ENCODE peak calls at places on chromosomes 5 and 9, in nine cellular contexts. L is cardiac muscle cell, C is psoas muscle, Q is BJ, H is stomach, S is IMR-90, Y is WERI-Rb-1, X is astrocyte of the spinal cord, E is retinal pigment epithelial cell. J is an unnamed sample.

GRCh38 chr5:41527201-41527779 is 16.9 kb upstream of the PLCXD3 start:
- DNase-seq in E (peak; percentile 92), Q (peak; percentile 93), C (no peak), X (peak; percentile 95), L (peak; percentile 71), S (peak; percentile 98), H (no peak), Y (no peak), J (peak; percentile 29)

GRCh38 chr5:24633705-24634325 is 11.0 kb downstream of the CDH10 start:
- DNase-seq in C (no peak), Y (no peak), X (peak; percentile 47), H (no peak), L (peak; percentile 63), Q (no peak), E (no peak), S (peak; percentile 11), J (peak; percentile 6)

GRCh38 chr5:127930311-127930710 is 153.3 kb upstream of the SLC12A2 start:
- DNase-seq in H (peak; percentile 48), S (peak; percentile 56), X (peak; percentile 18), Q (no peak), E (no peak), Y (no peak), L (no peak), C (no peak), J (no peak)

GRCh38 chr9:112921549-112921948 is 30.9 kb upstream of the SLC46A2 start:
- DNase-seq in C (no peak), Q (no peak), Y (peak; percentile 48), S (peak; percentile 63), L (peak; percentile 55), X (peak; percentile 48), H (no peak), E (no peak), J (peak; percentile 3)

GRCh38 chr5:691817-692529 is 1.2 kb downstream of the TPPP start:
- DNase-seq in X (no peak), S (no peak), E (no peak), C (no peak), Y (no peak), H (no peak), L (no peak), Q (no peak), J (no peak)

GRCh38 chr5:180026725-180027448 is 44.7 kb downstream of the RNF130 start:
- DNase-seq in C (no peak), E (no peak), S (no peak), Q (no peak), L (no peak), Y (no peak), X (no peak), H (no peak), J (no peak)

GRCh38 chr9:112003538-112003937 is 106.9 kb downstream of the UGCG start:
- DNase-seq in Y (no peak), Q (no peak), E (no peak), L (no peak), C (no peak), S (no peak), X (no peak), H (no peak), J (no peak)

GRCh38 chr9:136591191-136591752 is 45.4 kb upstream of the NOTCH1 start:
- DNase-seq in Q (no peak), C (no peak), X (no peak), H (no peak), E (no peak), Y (no peak), L (no peak), S (no peak), J (no peak)

GRCh38 chr5:135493406-135494180 is 41.4 kb upstream of the TIFAB start:
- DNase-seq in X (peak; percentile 87), H (no peak), E (peak; percentile 59), L (no peak), S (peak; percentile 92), Q (peak; percentile 75), Y (no peak), C (no peak), J (peak; percentile 33)

GRCh38 chr9:34503406-34503805 is 19.4 kb downstream of the ENHO start:
- DNase-seq in H (no peak), Q (no peak), X (no peak), C (no peak), L (no peak), E (no peak), S (no peak), Y (no peak), J (no peak)

GRCh38 chr5:171606414-171607024 is 179.1 kb upstream of the SMIM23 start:
- DNase-seq in H (no peak), S (peak; percentile 10), Y (no peak), X (no peak), Q (no peak), E (no peak), C (no peak), L (no peak), J (no peak)

GRCh38 chr5:172505840-172506638 is 51.7 kb upstream of the SH3PXD2B start:
- DNase-seq in S (no peak), L (no peak), Q (no peak), E (no peak), X (no peak), C (no peak), Y (peak; percentile 7), H (no peak), J (no peak)

GRCh38 chr9:77907581-77907980 is 124.0 kb downstream of the GNAQ start:
- DNase-seq in Y (no peak), E (no peak), H (no peak), X (no peak), L (no peak), S (peak; percentile 38), Q (no peak), C (no peak), J (no peak)

GRCh38 chr9:123640792-123641222 is 284.8 kb downstream of the CRB2 start:
- DNase-seq in S (no peak), L (no peak), H (no peak), Q (no peak), Y (peak; percentile 68), X (no peak), C (no peak), E (no peak), J (no peak)

GRCh38 chr5:1639757-1640156 is 116.0 kb upstream of the LPCAT1 start:
- DNase-seq in L (no peak), Y (no peak), H (no peak), E (no peak), S (no peak), C (no peak), X (no peak), Q (no peak), J (no peak)

GRCh38 chr5:175471628-175472027 is 6.7 kb upstream of the SFXN1 start:
- DNase-seq in Q (no peak), Y (no peak), C (no peak), E (no peak), L (no peak), H (no peak), X (no peak), S (no peak), J (no peak)

GRCh38 chr5:135016926-135017325 is 17.1 kb downstream of the PITX1 start:
- DNase-seq in Y (peak; percentile 6), Q (no peak), X (no peak), E (no peak), S (no peak), H (peak; percentile 41), C (no peak), L (no peak), J (no peak)

GRCh38 chr9:96686638-96687335 is 31.7 kb upstream of the PRXL2C start:
- DNase-seq in H (peak; percentile 74), Y (no peak), E (peak; percentile 40), Q (peak; percentile 22), L (peak; percentile 82), S (peak; percentile 57), X (peak; percentile 78), C (peak; percentile 86), J (peak; percentile 33)

GRCh38 chr5:72860499-72860898 is 44.0 kb downstream of the TNPO1 start:
- DNase-seq in H (no peak), Q (no peak), S (peak; percentile 76), E (peak; percentile 49), X (peak; percentile 49), Y (no peak), C (no peak), L (no peak), J (no peak)

GRCh38 chr5:41519801-41520200 is 9.4 kb upstream of the PLCXD3 start:
- DNase-seq in H (no peak), L (no peak), E (no peak), C (no peak), X (no peak), Y (no peak), Q (no peak), S (no peak), J (no peak)

GRCh38 chr5:89282832-89283510 is 400.0 kb upstream of the MEF2C start:
- DNase-seq in S (peak; percentile 85), X (peak; percentile 71), Y (no peak), C (no peak), E (peak; percentile 89), H (no peak), Q (no peak), L (no peak), J (no peak)

GRCh38 chr5:150500905-150501304 is 7.0 kb upstream of the NDST1 start:
- DNase-seq in E (no peak), Q (no peak), S (no peak), Y (no peak), C (no peak), X (no peak), H (no peak), L (no peak), J (no peak)
- H3K4me3 ChIP-seq in E (no peak overlapping the region), Q (no peak overlapping the region), S (no peak overlapping the region), Y (no peak overlapping the region), C (no peak overlapping the region), X (no peak overlapping the region), H (no peak overlapping the region), L (no peak overlapping the region), J (no peak overlapping the region)

GRCh38 chr5:126369995-126370731 is 53.0 kb upstream of the GRAMD2B start:
- DNase-seq in S (peak; percentile 23), Y (no peak), H (no peak), Q (no peak), X (peak; percentile 37), L (peak; percentile 20), E (no peak), C (no peak), J (no peak)
- TF ChIP-seq CTCF in S (peak; percentile 8), Y (no peak), H (no peak), Q (peak; percentile 22), X (peak; percentile 26), L (peak; percentile 18), E (peak; percentile 22), C (no peak), J (no peak)

GRCh38 chr5:120605325-120606079 is 141.4 kb downstream of the PRR16 start:
- DNase-seq in H (no peak), Y (no peak), Q (no peak), L (no peak), E (no peak), S (no peak), C (no peak), X (no peak), J (no peak)
- H3K4me3 ChIP-seq in H (no peak overlapping the region), Y (no peak overlapping the region), Q (no peak overlapping the region), L (no peak overlapping the region), E (no peak overlapping the region), S (no peak overlapping the region), C (no peak overlapping the region), X (no peak overlapping the region), J (no peak overlapping the region)

DNA sequence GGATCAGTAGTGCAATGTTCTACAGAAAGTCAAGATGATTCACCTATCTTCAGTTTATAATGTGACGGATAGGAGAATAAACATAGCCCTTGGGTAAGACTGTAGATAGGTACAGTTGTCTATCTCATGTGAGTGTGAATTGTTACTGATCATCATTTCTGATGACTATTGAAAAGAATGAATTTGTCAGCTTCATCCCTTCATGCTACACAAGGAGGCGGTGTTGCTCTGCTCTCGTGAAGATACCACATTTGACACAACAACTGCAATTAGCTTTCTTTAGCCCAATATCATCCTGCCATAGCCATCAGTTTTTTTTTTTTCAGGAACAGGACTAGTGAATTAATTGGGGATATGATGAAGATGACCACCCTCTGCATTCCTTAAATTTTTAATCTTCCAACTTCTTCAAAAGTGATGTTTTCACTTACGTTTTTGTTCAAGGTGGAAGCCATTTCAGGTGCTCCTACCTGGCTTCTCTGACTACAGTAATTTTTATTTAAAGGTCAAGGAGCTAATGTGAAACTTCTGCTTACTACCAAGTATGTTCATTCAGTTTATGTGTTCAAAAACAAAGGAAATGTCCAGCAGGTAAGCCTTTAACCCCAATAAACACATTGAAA is 152.9 kb upstream of the MOCS2 start:
- DNase-seq in Y (no peak), L (peak; percentile 16), X (peak; percentile 41), Q (no peak), S (peak; percentile 72), C (no peak), H (peak; percentile 27), E (no peak), J (no peak)
- TF ChIP-seq CTCF in Y (peak; percentile 48), L (peak; percentile 73), X (peak; percentile 74), Q (peak; percentile 69), S (peak; percentile 90), C (no peak), H (no peak), E (peak; percentile 79), J (peak; percentile 52)